ENCODE peak calls at places on chromosomes 11 and 22, in eight cellular contexts. G, X, B, D, F, O, Q and J are unnamed samples.

GRCh38 chr11:45400594-45400993 is 114.5 kb upstream of the SYT13 start:
- DNase-seq in O (no peak), D (no peak), F (peak; percentile 78), G (no peak), B (no peak), Q (no peak), X (no peak), J (no peak)

GRCh38 chr22:20992456-20993303 is 9.2 kb downstream of the THAP7 start:
- DNase-seq in F (no peak), O (no peak), X (no peak), B (no peak), D (no peak), Q (no peak), G (no peak), J (no peak)

GRCh38 chr11:122772945-122773344 is 65.4 kb upstream of the CRTAM start:
- DNase-seq in D (peak; percentile 21), G (no peak), Q (no peak), O (no peak), F (peak; percentile 49), B (no peak), X (no peak), J (no peak)

GRCh38 chr11:119907934-119908760 is 179.1 kb upstream of the NECTIN1 start:
- DNase-seq in D (no peak), F (no peak), O (no peak), X (no peak), B (no peak), G (no peak), Q (no peak), J (no peak)

GRCh38 chr11:134063991-134064747 is 4.7 kb upstream of the JAM3 start:
- DNase-seq in F (no peak), X (no peak), O (no peak), B (no peak), D (no peak), Q (no peak), G (no peak), J (no peak)

GRCh38 chr11:102026975-102027374 is 20.3 kb upstream of the CFAP300 start:
- DNase-seq in B (no peak), D (no peak), F (no peak), Q (no peak), O (no peak), X (no peak), G (no peak), J (no peak)

GRCh38 chr22:41596776-41597634 is 7.4 kb upstream of the PMM1 start:
- DNase-seq in F (peak; percentile 74), B (peak; percentile 78), X (no peak), D (peak; percentile 57), O (no peak), Q (peak; percentile 40), G (no peak), J (peak; percentile 45)

GRCh38 chr22:35887296-35887875 is 141.2 kb downstream of the RBFOX2 start:
- DNase-seq in O (no peak), B (no peak), X (no peak), D (no peak), G (no peak), Q (no peak), F (peak; percentile 24), J (no peak)

GRCh38 chr11:130465259-130465658 is 16.8 kb downstream of the ADAMTS15 start:
- DNase-seq in X (no peak), D (no peak), O (no peak), G (no peak), Q (no peak), F (no peak), B (no peak), J (no peak)

GRCh38 chr22:24994070-24994763 is 41.7 kb downstream of the KIAA1671 start:
- DNase-seq in X (peak; percentile 12), O (no peak), G (no peak), Q (no peak), B (peak; percentile 79), D (no peak), F (no peak), J (no peak)

GRCh38 chr11:129894281-129895125 is 875 bp downstream of the NFRKB start:
- DNase-seq in X (no peak), G (no peak), F (peak; percentile 42), O (no peak), D (no peak), B (no peak), Q (no peak), J (peak; percentile 25)

GRCh38 chr11:77211040-77211451 is 83.0 kb downstream of the MYO7A start:
- DNase-seq in F (no peak), D (no peak), G (no peak), Q (no peak), B (no peak), O (no peak), X (no peak), J (no peak)

GRCh38 chr11:76190376-76190775 is 15.9 kb downstream of the WNT11 start:
- DNase-seq in B (no peak), G (no peak), Q (no peak), D (no peak), X (no peak), O (no peak), F (peak; percentile 39), J (no peak)

GRCh38 chr11:75789521-75789920 is 20.9 kb downstream of the DGAT2 start:
- DNase-seq in Q (no peak), D (no peak), X (no peak), F (no peak), G (no peak), B (no peak), O (no peak), J (no peak)

GRCh38 chr11:46856605-46857339 is 10.7 kb upstream of the CKAP5 start:
- DNase-seq in Q (no peak), G (no peak), D (no peak), X (no peak), O (no peak), B (no peak), F (no peak), J (no peak)

GRCh38 chr11:97890466-97890865 is 1130.3 kb upstream of the CNTN5 start:
- DNase-seq in Q (no peak), G (no peak), F (no peak), X (no peak), B (no peak), D (no peak), O (no peak), J (no peak)

GRCh38 chr11:118909619-118910308 is 16.0 kb downstream of the BCL9L start:
- DNase-seq in B (peak; percentile 53), O (no peak), G (no peak), F (no peak), Q (no peak), D (no peak), X (no peak), J (no peak)

GRCh38 chr22:19060356-19061009 is 61.7 kb downstream of the DGCR2 start:
- DNase-seq in B (no peak), Q (no peak), F (peak; percentile 50), X (no peak), G (no peak), D (no peak), O (no peak), J (no peak)

GRCh38 chr22:30754971-30755759 is 60.5 kb downstream of the OSBP2 start:
- DNase-seq in B (peak; percentile 73), O (no peak), Q (peak; percentile 43), X (peak; percentile 7), D (peak; percentile 54), F (peak; percentile 88), G (peak; percentile 17), J (peak; percentile 85)

GRCh38 chr11:34243620-34244493 is 114.0 kb downstream of the ABTB2 start:
- DNase-seq in D (peak; percentile 43), B (no peak), X (no peak), Q (no peak), O (no peak), G (no peak), F (peak; percentile 90), J (peak; percentile 77)

GRCh38 chr22:29009148-29009547 is 52.5 kb downstream of the C22orf31 start:
- DNase-seq in F (no peak), Q (no peak), X (no peak), O (no peak), D (no peak), B (no peak), G (no peak), J (no peak)

GRCh38 chr11:69158301-69159152 is 2.8 kb downstream of the SMIM38 start:
- DNase-seq in X (no peak), F (no peak), O (no peak), G (no peak), D (peak; percentile 51), B (no peak), Q (no peak), J (no peak)

GRCh38 chr22:28892175-28892731 is 8.9 kb downstream of the ZNRF3 start:
- DNase-seq in D (no peak), F (no peak), B (no peak), O (no peak), X (no peak), G (no peak), Q (no peak), J (no peak)

GRCh38 chr11:2196970-2197770 is 25.6 kb upstream of the TH start:
- DNase-seq in D (peak; percentile 73), F (peak; percentile 87), O (no peak), B (peak; percentile 84), Q (peak; percentile 79), G (peak; percentile 46), X (peak; percentile 48), J (peak; percentile 82)

GRCh38 chr22:24175160-24175808 is 6.0 kb upstream of the SUSD2 start:
- DNase-seq in O (no peak), X (no peak), B (peak; percentile 88), Q (peak; percentile 78), G (peak; percentile 45), F (peak; percentile 89), D (peak; percentile 89), J (peak; percentile 77)

GRCh38 chr22:39388261-39389011 is 11.1 kb upstream of the TAB1 start:
- DNase-seq in G (peak; percentile 83), B (peak; percentile 98), O (peak; percentile 21), X (peak; percentile 33), Q (peak; percentile 62), D (peak; percentile 93), F (peak; percentile 95), J (peak; percentile 87)

GRCh38 chr11:19664896-19665548 is 47.6 kb upstream of the NAV2 start:
- DNase-seq in B (no peak), D (peak; percentile 28), O (no peak), Q (no peak), F (no peak), G (no peak), X (no peak), J (no peak)